ENCODE peak calls at places on chromosomes 4 and X, in five cellular contexts. K, W, G, E and P are unnamed samples.

GRCh38 chr4:112704991-112705845 is 68.3 kb downstream of the LARP7 start:
- DNase-seq in K (no peak), W (no peak), G (peak; percentile 79), E (peak; percentile 74), P (peak; percentile 2)

GRCh38 chrX:18252644-18253359 is 32.1 kb upstream of the BEND2 start:
- DNase-seq in K (no peak), W (no peak), G (no peak), E (no peak), P (no peak)

GRCh38 chrX:107701493-107702121 is 73.3 kb downstream of the PRPS1 start:
- DNase-seq in K (no peak), W (no peak), G (no peak), E (no peak), P (no peak)

GRCh38 chr4:5052726-5053425 is 1.6 kb downstream of the STK32B start:
- DNase-seq in K (no peak), W (no peak), G (no peak), E (no peak), P (no peak)

GRCh38 chr4:47662975-47663374 is 174.9 kb downstream of the CORIN start:
- DNase-seq in K (no peak), W (no peak), G (peak; percentile 38), E (no peak), P (no peak)

GRCh38 chr4:161762796-161763195 is 401.0 kb downstream of the FSTL5 start:
- DNase-seq in K (no peak), W (no peak), G (no peak), E (no peak), P (no peak)

GRCh38 chrX:106752101-106752678 is 25.7 kb downstream of the RNF128 start:
- DNase-seq in K (no peak), W (no peak), G (no peak), E (no peak), P (no peak)

GRCh38 chr4:184408021-184408710 is 66.2 kb downstream of the IRF2 start:
- DNase-seq in K (no peak), W (no peak), G (peak; percentile 9), E (no peak), P (no peak)

GRCh38 chr4:19944806-19945205 is 306.9 kb upstream of the SLIT2 start:
- DNase-seq in K (no peak), W (no peak), G (no peak), E (no peak), P (no peak)

GRCh38 chr4:185717018-185717726 is 94.8 kb downstream of the SORBS2 start:
- DNase-seq in K (no peak), W (no peak), G (no peak), E (peak; percentile 53), P (no peak)

GRCh38 chr4:7423801-7424552 is 10.8 kb downstream of the PSAPL1 start:
- DNase-seq in K (no peak), W (no peak), G (no peak), E (no peak), P (no peak)

GRCh38 chrX:28876415-28876814 is 289.2 kb downstream of the IL1RAPL1 start:
- DNase-seq in K (no peak), W (no peak), G (no peak), E (no peak), P (no peak)

GRCh38 chr4:170465434-170465833 is 375.7 kb upstream of the AADAT start:
- DNase-seq in K (no peak), W (no peak), G (no peak), E (no peak), P (no peak)

GRCh38 chr4:41887322-41887721 is 47.9 kb upstream of the TMEM33 start:
- DNase-seq in K (no peak), W (no peak), G (no peak), E (no peak), P (no peak)

GRCh38 chr4:53489279-53489889 is 101.9 kb downstream of the LNX1 start:
- DNase-seq in K (no peak), W (no peak), G (no peak), E (no peak), P (no peak)

GRCh38 chr4:109077486-109077885 is 225.0 kb downstream of the COL25A1 start:
- DNase-seq in K (no peak), W (no peak), G (no peak), E (no peak), P (no peak)

GRCh38 chrX:46840946-46841740 is 4.3 kb downstream of the RP2 start:
- DNase-seq in K (no peak), W (no peak), G (peak; percentile 44), E (peak; percentile 30), P (no peak)